ENCODE peak calls at places on chromosomes 11 and 22, in seven cellular contexts. One of them, this sample, is unnamed.

GRCh38 chr22:46508391-46508999 is 28.9 kb downstream of the CELSR1 start:
- DNase-seq in NCI-H1092: no peak
- DNase-seq in HEK293T: no peak
- DNase-seq in lower leg skin: no peak
- DNase-seq in stimulated activated CD4-positive, alpha-beta T cell treated with anti-CD3 and anti-CD28 coated beads, TNF-alpha, amount 100 ng/mL, for 1 hour: no peak
- DNase-seq in NCI-H146: no peak
- DNase-seq in glomerular endothelial cell: no peak
- DNase-seq in this sample: no peak

GRCh38 chr11:68764746-68765145 is 13.4 kb upstream of the TESMIN start:
- DNase-seq in NCI-H1092: no peak
- DNase-seq in HEK293T: no peak
- DNase-seq in lower leg skin: no peak
- DNase-seq in stimulated activated CD4-positive, alpha-beta T cell treated with anti-CD3 and anti-CD28 coated beads, TNF-alpha, amount 100 ng/mL, for 1 hour: no peak
- DNase-seq in NCI-H146: no peak
- DNase-seq in glomerular endothelial cell: no peak
- DNase-seq in this sample: no peak

GRCh38 chr11:117629146-117629545 is 167.9 kb downstream of the DSCAML1 start:
- DNase-seq in NCI-H1092: no peak
- DNase-seq in HEK293T: no peak
- DNase-seq in lower leg skin: no peak
- DNase-seq in stimulated activated CD4-positive, alpha-beta T cell treated with anti-CD3 and anti-CD28 coated beads, TNF-alpha, amount 100 ng/mL, for 1 hour: no peak
- DNase-seq in NCI-H146: no peak
- DNase-seq in glomerular endothelial cell: no peak
- DNase-seq in this sample: no peak

GRCh38 chr11:279966-280761 is 2.0 kb downstream of the NLRP6 start:
- DNase-seq in NCI-H1092: no peak
- DNase-seq in HEK293T: no peak
- DNase-seq in lower leg skin: no peak
- DNase-seq in stimulated activated CD4-positive, alpha-beta T cell treated with anti-CD3 and anti-CD28 coated beads, TNF-alpha, amount 100 ng/mL, for 1 hour: no peak
- DNase-seq in NCI-H146: peak; percentile 52
- DNase-seq in glomerular endothelial cell: no peak
- DNase-seq in this sample: no peak

GRCh38 chr11:111269146-111269868 is 23.8 kb downstream of the POU2AF2 start:
- DNase-seq in NCI-H1092: no peak
- DNase-seq in HEK293T: no peak
- DNase-seq in lower leg skin: no peak
- DNase-seq in stimulated activated CD4-positive, alpha-beta T cell treated with anti-CD3 and anti-CD28 coated beads, TNF-alpha, amount 100 ng/mL, for 1 hour: no peak
- DNase-seq in NCI-H146: peak; percentile 12
- DNase-seq in glomerular endothelial cell: no peak
- DNase-seq in this sample: no peak

GRCh38 chr11:103228807-103229206 is 119.6 kb downstream of the DYNC2H1 start:
- DNase-seq in NCI-H1092: no peak
- DNase-seq in HEK293T: no peak
- DNase-seq in lower leg skin: no peak
- DNase-seq in stimulated activated CD4-positive, alpha-beta T cell treated with anti-CD3 and anti-CD28 coated beads, TNF-alpha, amount 100 ng/mL, for 1 hour: no peak
- DNase-seq in NCI-H146: no peak
- DNase-seq in glomerular endothelial cell: no peak
- DNase-seq in this sample: no peak

GRCh38 chr11:88012456-88012855 is 162.8 kb downstream of the RAB38 start:
- DNase-seq in NCI-H1092: no peak
- DNase-seq in HEK293T: no peak
- DNase-seq in lower leg skin: no peak
- DNase-seq in stimulated activated CD4-positive, alpha-beta T cell treated with anti-CD3 and anti-CD28 coated beads, TNF-alpha, amount 100 ng/mL, for 1 hour: no peak
- DNase-seq in NCI-H146: peak; percentile 1
- DNase-seq in glomerular endothelial cell: no peak
- DNase-seq in this sample: no peak

GRCh38 chr11:46680164-46680760 is 20.2 kb downstream of the ARHGAP1 start:
- DNase-seq in NCI-H1092: no peak
- DNase-seq in HEK293T: no peak
- DNase-seq in lower leg skin: no peak
- DNase-seq in stimulated activated CD4-positive, alpha-beta T cell treated with anti-CD3 and anti-CD28 coated beads, TNF-alpha, amount 100 ng/mL, for 1 hour: no peak
- DNase-seq in NCI-H146: no peak
- DNase-seq in glomerular endothelial cell: no peak
- DNase-seq in this sample: no peak

GRCh38 chr11:13118194-13118593 is 109.1 kb downstream of the RASSF10 start:
- DNase-seq in NCI-H1092: no peak
- DNase-seq in HEK293T: no peak
- DNase-seq in lower leg skin: no peak
- DNase-seq in stimulated activated CD4-positive, alpha-beta T cell treated with anti-CD3 and anti-CD28 coated beads, TNF-alpha, amount 100 ng/mL, for 1 hour: no peak
- DNase-seq in NCI-H146: no peak
- DNase-seq in glomerular endothelial cell: peak; percentile 80
- DNase-seq in this sample: no peak

GRCh38 chr11:27385245-27385644 is 22.2 kb upstream of the CCDC34 start:
- DNase-seq in NCI-H1092: no peak
- DNase-seq in HEK293T: no peak
- DNase-seq in lower leg skin: no peak
- DNase-seq in stimulated activated CD4-positive, alpha-beta T cell treated with anti-CD3 and anti-CD28 coated beads, TNF-alpha, amount 100 ng/mL, for 1 hour: no peak
- DNase-seq in NCI-H146: no peak
- DNase-seq in glomerular endothelial cell: no peak
- DNase-seq in this sample: no peak

GRCh38 chr11:101428918-101429317 is 154.9 kb downstream of the TRPC6 start:
- DNase-seq in NCI-H1092: no peak
- DNase-seq in HEK293T: peak; percentile 24
- DNase-seq in lower leg skin: no peak
- DNase-seq in stimulated activated CD4-positive, alpha-beta T cell treated with anti-CD3 and anti-CD28 coated beads, TNF-alpha, amount 100 ng/mL, for 1 hour: no peak
- DNase-seq in NCI-H146: no peak
- DNase-seq in glomerular endothelial cell: no peak
- DNase-seq in this sample: no peak

GRCh38 chr11:22666700-22667439 is 459 bp downstream of the GAS2 start:
- DNase-seq in NCI-H1092: peak; percentile 23
- DNase-seq in HEK293T: no peak
- DNase-seq in lower leg skin: no peak
- DNase-seq in stimulated activated CD4-positive, alpha-beta T cell treated with anti-CD3 and anti-CD28 coated beads, TNF-alpha, amount 100 ng/mL, for 1 hour: no peak
- DNase-seq in NCI-H146: no peak
- DNase-seq in glomerular endothelial cell: no peak
- DNase-seq in this sample: peak; percentile 32

GRCh38 chr22:38784035-38784434 is 9.9 kb downstream of the DNAL4 start:
- DNase-seq in NCI-H1092: no peak
- DNase-seq in HEK293T: no peak
- DNase-seq in lower leg skin: no peak
- DNase-seq in stimulated activated CD4-positive, alpha-beta T cell treated with anti-CD3 and anti-CD28 coated beads, TNF-alpha, amount 100 ng/mL, for 1 hour: no peak
- DNase-seq in NCI-H146: no peak
- DNase-seq in glomerular endothelial cell: no peak
- DNase-seq in this sample: no peak

GRCh38 chr11:67572747-67573419 is 10.7 kb upstream of the GSTP1 start:
- DNase-seq in NCI-H1092: peak; percentile 60
- DNase-seq in HEK293T: no peak
- DNase-seq in lower leg skin: no peak
- DNase-seq in stimulated activated CD4-positive, alpha-beta T cell treated with anti-CD3 and anti-CD28 coated beads, TNF-alpha, amount 100 ng/mL, for 1 hour: no peak
- DNase-seq in NCI-H146: peak; percentile 81
- DNase-seq in glomerular endothelial cell: no peak
- DNase-seq in this sample: peak; percentile 76

GRCh38 chr22:48856308-48856615 is 971.4 kb downstream of the BRD1 start:
- DNase-seq in NCI-H1092: no peak
- DNase-seq in HEK293T: no peak
- DNase-seq in lower leg skin: no peak
- DNase-seq in stimulated activated CD4-positive, alpha-beta T cell treated with anti-CD3 and anti-CD28 coated beads, TNF-alpha, amount 100 ng/mL, for 1 hour: no peak
- DNase-seq in NCI-H146: no peak
- DNase-seq in glomerular endothelial cell: no peak
- DNase-seq in this sample: no peak

GRCh38 chr11:65489061-65489705 is 9.7 kb upstream of the MALAT1 start:
- DNase-seq in NCI-H1092: no peak
- DNase-seq in HEK293T: no peak
- DNase-seq in lower leg skin: no peak
- DNase-seq in stimulated activated CD4-positive, alpha-beta T cell treated with anti-CD3 and anti-CD28 coated beads, TNF-alpha, amount 100 ng/mL, for 1 hour: no peak
- DNase-seq in NCI-H146: no peak
- DNase-seq in glomerular endothelial cell: no peak
- DNase-seq in this sample: no peak

GRCh38 chr11:97937501-97937900 is 1083.2 kb upstream of the CNTN5 start:
- DNase-seq in NCI-H1092: no peak
- DNase-seq in HEK293T: no peak
- DNase-seq in lower leg skin: no peak
- DNase-seq in stimulated activated CD4-positive, alpha-beta T cell treated with anti-CD3 and anti-CD28 coated beads, TNF-alpha, amount 100 ng/mL, for 1 hour: no peak
- DNase-seq in NCI-H146: no peak
- DNase-seq in glomerular endothelial cell: no peak
- DNase-seq in this sample: no peak

GRCh38 chr11:97574976-97575665 is 1185.3 kb downstream of the JRKL start:
- DNase-seq in NCI-H1092: no peak
- DNase-seq in HEK293T: no peak
- DNase-seq in lower leg skin: no peak
- DNase-seq in stimulated activated CD4-positive, alpha-beta T cell treated with anti-CD3 and anti-CD28 coated beads, TNF-alpha, amount 100 ng/mL, for 1 hour: no peak
- DNase-seq in NCI-H146: no peak
- DNase-seq in glomerular endothelial cell: no peak
- DNase-seq in this sample: no peak

GRCh38 chr22:32411388-32411787 is 659 bp downstream of the RTCB start:
- DNase-seq in NCI-H1092: no peak
- DNase-seq in HEK293T: peak; percentile 24
- DNase-seq in lower leg skin: no peak
- DNase-seq in stimulated activated CD4-positive, alpha-beta T cell treated with anti-CD3 and anti-CD28 coated beads, TNF-alpha, amount 100 ng/mL, for 1 hour: no peak
- DNase-seq in NCI-H146: no peak
- DNase-seq in glomerular endothelial cell: no peak
- DNase-seq in this sample: no peak

GRCh38 chr22:37209140-37209845 is 3.0 kb downstream of the SSTR3 start:
- DNase-seq in NCI-H1092: no peak
- DNase-seq in HEK293T: no peak
- DNase-seq in lower leg skin: no peak
- DNase-seq in stimulated activated CD4-positive, alpha-beta T cell treated with anti-CD3 and anti-CD28 coated beads, TNF-alpha, amount 100 ng/mL, for 1 hour: no peak
- DNase-seq in NCI-H146: no peak
- DNase-seq in glomerular endothelial cell: no peak
- DNase-seq in this sample: no peak

GRCh38 chr11:4479676-4480075 is 2.8 kb upstream of the OR52K1 start:
- DNase-seq in NCI-H1092: no peak
- DNase-seq in HEK293T: no peak
- DNase-seq in lower leg skin: no peak
- DNase-seq in stimulated activated CD4-positive, alpha-beta T cell treated with anti-CD3 and anti-CD28 coated beads, TNF-alpha, amount 100 ng/mL, for 1 hour: no peak
- DNase-seq in NCI-H146: no peak
- DNase-seq in glomerular endothelial cell: no peak
- DNase-seq in this sample: no peak

GRCh38 chr22:47111626-47112373 is 349.4 kb downstream of the TBC1D22A start:
- DNase-seq in NCI-H1092: no peak
- DNase-seq in HEK293T: no peak
- DNase-seq in lower leg skin: no peak
- DNase-seq in stimulated activated CD4-positive, alpha-beta T cell treated with anti-CD3 and anti-CD28 coated beads, TNF-alpha, amount 100 ng/mL, for 1 hour: no peak
- DNase-seq in NCI-H146: no peak
- DNase-seq in glomerular endothelial cell: no peak
- DNase-seq in this sample: no peak

GRCh38 chr11:65551572-65552398 is 6.4 kb downstream of the LTBP3 start:
- DNase-seq in NCI-H1092: peak; percentile 83
- DNase-seq in HEK293T: no peak
- DNase-seq in lower leg skin: no peak
- DNase-seq in stimulated activated CD4-positive, alpha-beta T cell treated with anti-CD3 and anti-CD28 coated beads, TNF-alpha, amount 100 ng/mL, for 1 hour: no peak
- DNase-seq in NCI-H146: peak; percentile 91
- DNase-seq in glomerular endothelial cell: no peak
- DNase-seq in this sample: peak; percentile 75

GRCh38 chr22:46605117-46605516 is 15.1 kb upstream of the GRAMD4 start:
- DNase-seq in NCI-H1092: no peak
- DNase-seq in HEK293T: no peak
- DNase-seq in lower leg skin: no peak
- DNase-seq in stimulated activated CD4-positive, alpha-beta T cell treated with anti-CD3 and anti-CD28 coated beads, TNF-alpha, amount 100 ng/mL, for 1 hour: no peak
- DNase-seq in NCI-H146: no peak
- DNase-seq in glomerular endothelial cell: no peak
- DNase-seq in this sample: no peak

GRCh38 chr11:105398636-105399035 is 211.2 kb upstream of the GRIA4 start:
- DNase-seq in NCI-H1092: no peak
- DNase-seq in HEK293T: no peak
- DNase-seq in lower leg skin: no peak
- DNase-seq in stimulated activated CD4-positive, alpha-beta T cell treated with anti-CD3 and anti-CD28 coated beads, TNF-alpha, amount 100 ng/mL, for 1 hour: no peak
- DNase-seq in NCI-H146: no peak
- DNase-seq in glomerular endothelial cell: no peak
- DNase-seq in this sample: no peak

GRCh38 chr11:8250981-8251620 is 12.6 kb downstream of the LMO1 start:
- DNase-seq in NCI-H1092: no peak
- DNase-seq in HEK293T: no peak
- DNase-seq in lower leg skin: no peak
- DNase-seq in stimulated activated CD4-positive, alpha-beta T cell treated with anti-CD3 and anti-CD28 coated beads, TNF-alpha, amount 100 ng/mL, for 1 hour: no peak
- DNase-seq in NCI-H146: no peak
- DNase-seq in glomerular endothelial cell: no peak
- DNase-seq in this sample: no peak

This sample was measured in HuH-7.